ENCODE peak calls at places on chromosome 2, in ten cellular contexts. R is activated CD4-positive, CD25-positive, alpha-beta regulatory T cell; I is C1 segment of cervical spinal cord; O is NCI-H2171 treated with DMSO at 0.1 percent for 48 hours; N is sigmoid colon; F is NCI-H345; H is activated T-helper 1 cell treated with Interleukin-2 at 50 U/mL for 16 hours; E is activated naive CD8-positive, alpha-beta T cell treated with anti-CD3 and anti-CD28 coated beads for 36 hours; Y is heart left ventricle; A is naive thymus-derived CD8-positive, alpha-beta T cell. D is an unnamed sample.

GRCh38 chr2:200862532-200863000 is 1.9 kb downstream of the CLK1 start:
- DNase-seq in A (peak; percentile 77), H (peak; percentile 31), O (peak; percentile 11), F (peak; percentile 29), I (no peak), E (peak; percentile 70), Y (no peak), N (no peak), R (peak; percentile 20), D (peak; percentile 76)

GRCh38 chr2:3001595-3002184 is 375.9 kb downstream of the EIPR1 start:
- DNase-seq in I (no peak), O (no peak), R (no peak), A (no peak), H (no peak), Y (no peak), F (no peak), N (no peak), E (no peak), D (no peak)

GRCh38 chr2:170711196-170711773 is 3.9 kb upstream of the SP5 start:
- DNase-seq in H (no peak), A (no peak), Y (no peak), R (no peak), N (no peak), E (no peak), F (no peak), I (no peak), O (peak; percentile 41), D (no peak)

GRCh38 chr2:120257522-120257921 is 4.9 kb downstream of the RALB start:
- DNase-seq in H (no peak), N (peak; percentile 37), O (no peak), A (no peak), I (no peak), F (no peak), Y (no peak), R (no peak), E (no peak), D (no peak)

GRCh38 chr2:217743980-217744761 is 258.6 kb downstream of the TNS1 start:
- DNase-seq in F (no peak), O (peak; percentile 23), E (no peak), A (no peak), I (no peak), H (no peak), Y (no peak), R (no peak), N (no peak), D (no peak)

GRCh38 chr2:88177556-88177955 is 7.4 kb downstream of the THNSL2 start:
- DNase-seq in Y (no peak), H (no peak), N (no peak), O (no peak), A (no peak), E (no peak), I (no peak), F (no peak), R (no peak), D (no peak)

GRCh38 chr2:239082425-239082824 is 234.5 kb downstream of the TWIST2 start:
- DNase-seq in O (no peak), R (no peak), Y (no peak), A (no peak), H (no peak), E (no peak), I (no peak), N (no peak), F (no peak), D (no peak)

GRCh38 chr2:156810094-156810493 is 373.9 kb downstream of the GPD2 start:
- DNase-seq in I (no peak), Y (no peak), N (no peak), E (no peak), F (no peak), R (no peak), H (no peak), O (no peak), A (no peak), D (no peak)

GRCh38 chr2:21020668-21021288 is 23.1 kb downstream of the APOB start:
- DNase-seq in R (no peak), F (no peak), A (no peak), H (no peak), N (no peak), Y (no peak), E (no peak), O (no peak), I (no peak), D (no peak)

GRCh38 chr2:67646714-67647333 is 249.7 kb downstream of the ETAA1 start:
- DNase-seq in A (no peak), N (no peak), F (no peak), R (no peak), O (no peak), Y (no peak), H (no peak), E (no peak), I (no peak), D (no peak)

GRCh38 chr2:239433777-239434396 is 33.1 kb upstream of the HDAC4 start:
- DNase-seq in Y (no peak), H (no peak), R (no peak), F (no peak), A (no peak), I (no peak), O (no peak), E (peak; percentile 9), N (no peak), D (no peak)

GRCh38 chr2:69685321-69686048 is 41.9 kb upstream of the AAK1 start:
- DNase-seq in Y (no peak), F (no peak), A (no peak), H (no peak), E (peak; percentile 46), R (no peak), N (no peak), O (no peak), I (no peak), D (no peak)

GRCh38 chr2:235570966-235571692 is 77.3 kb downstream of the AGAP1 start:
- DNase-seq in A (no peak), Y (no peak), I (no peak), F (no peak), N (no peak), R (no peak), H (no peak), E (no peak), O (no peak), D (no peak)

GRCh38 chr2:8692783-8693768 is 11.2 kb downstream of the ID2 start:
- DNase-seq in H (no peak), A (no peak), N (no peak), F (no peak), R (no peak), O (no peak), I (no peak), E (peak; percentile 46), Y (peak; percentile 66), D (no peak)

GRCh38 chr2:214242797-214243196 is 168.1 kb upstream of the VWC2L start:
- DNase-seq in I (no peak), H (no peak), N (no peak), A (no peak), Y (no peak), E (no peak), O (no peak), F (no peak), R (no peak), D (no peak)